ENCODE peak calls at places on chromosomes 13 and 19, in ten cellular contexts. G is bronchial epithelial cell; V is RCC 7860; T is adrenal gland; O is kidney tubule cell; F is NCI-H2081 treated with DMSO at 0.1 percent for 48 hours; R is lung microvascular endothelial cell; U is left cardiac atrium; K is stimulated activated CD4-positive, alpha-beta T cell treated with anti-CD3 and anti-CD28 coated beads, Interleukin-1b, Interleukin-23, amount 100 ng/mL, for 4 hours; A is GM23248. N is an unnamed sample.

GRCh38 chr13:113832204-113832603 is 31.7 kb downstream of the GAS6 start:
- DNase-seq in F (no peak), U (no peak), O (no peak), K (no peak), R (no peak), V (peak; percentile 57), T (no peak), G (no peak), A (no peak), N (no peak)

GRCh38 chr13:43123856-43124255 is 100.5 kb downstream of the DNAJC15 start:
- DNase-seq in K (no peak), F (no peak), V (no peak), T (no peak), G (no peak), A (no peak), O (no peak), R (peak; percentile 68), U (no peak), N (no peak)

GRCh38 chr19:2607712-2608601 is 94.5 kb downstream of the GNG7 start:
- DNase-seq in R (no peak), T (no peak), K (peak; percentile 82), U (no peak), V (no peak), F (no peak), O (no peak), A (no peak), G (no peak), N (peak; percentile 64)

GRCh38 chr19:14496849-14497346 is 971 bp upstream of the GIPC1 start:
- DNase-seq in O (peak; percentile 88), R (no peak), V (peak; percentile 49), U (no peak), A (peak; percentile 49), K (no peak), T (no peak), G (no peak), F (no peak), N (no peak)

GRCh38 chr13:98182589-98182988 is 5.5 kb upstream of the RNF113B start:
- DNase-seq in K (no peak), O (peak; percentile 53), U (no peak), A (peak; percentile 6), T (no peak), G (no peak), R (no peak), V (no peak), F (no peak), N (no peak)

GRCh38 chr19:45607071-45608029 is 5.3 kb upstream of the GPR4 start:
- DNase-seq in O (peak; percentile 70), K (peak; percentile 36), R (peak; percentile 74), G (peak; percentile 44), T (peak; percentile 82), U (peak; percentile 82), V (peak; percentile 33), F (peak; percentile 0), A (peak; percentile 81), N (peak; percentile 9)

GRCh38 chr13:27334774-27335490 is 64.3 kb downstream of the RASL11A start:
- DNase-seq in O (no peak), T (no peak), K (no peak), R (no peak), U (no peak), F (no peak), V (no peak), A (peak; percentile 21), G (no peak), N (no peak)

GRCh38 chr13:98525852-98526512 is 50.9 kb downstream of the STK24 start:
- DNase-seq in T (no peak), U (no peak), R (no peak), F (no peak), K (no peak), O (peak; percentile 59), G (no peak), V (no peak), A (no peak), N (no peak)

GRCh38 chr13:40087021-40088002 is 431.9 kb downstream of the COG6 start:
- DNase-seq in G (peak; percentile 63), V (peak; percentile 8), T (no peak), O (peak; percentile 73), K (no peak), F (no peak), A (no peak), R (no peak), U (no peak), N (no peak)

GRCh38 chr19:49614096-49614857 is 23.3 kb downstream of the PRR12 start:
- DNase-seq in U (no peak), F (no peak), A (peak; percentile 94), T (peak; percentile 62), O (peak; percentile 62), V (peak; percentile 56), G (peak; percentile 87), R (peak; percentile 95), K (no peak), N (no peak)

GRCh38 chr19:44753932-44754742 is 5.6 kb downstream of the BCL3 start:
- DNase-seq in F (no peak), R (peak; percentile 82), T (peak; percentile 91), U (peak; percentile 98), O (peak; percentile 76), V (peak; percentile 52), K (peak; percentile 77), A (peak; percentile 90), G (peak; percentile 71), N (peak; percentile 60)

GRCh38 chr19:6221878-6222746 is 57.7 kb downstream of the MLLT1 start:
- DNase-seq in R (no peak), U (no peak), T (no peak), O (peak; percentile 34), K (no peak), G (no peak), V (no peak), A (no peak), F (no peak), N (no peak)

GRCh38 chr19:40419066-40419612 is 6.0 kb upstream of the PRX start:
- DNase-seq in F (no peak), R (no peak), K (no peak), T (no peak), U (no peak), V (no peak), O (no peak), A (no peak), G (no peak), N (no peak)

GRCh38 chr13:114002771-114003321 is 29.0 kb upstream of the C13orf46 start:
- DNase-seq in F (no peak), T (no peak), K (no peak), A (no peak), V (no peak), U (peak; percentile 17), R (no peak), O (no peak), G (no peak), N (no peak)

GRCh38 chr19:900302-901111 is 7.2 kb downstream of the RNU6-9 start:
- DNase-seq in O (no peak), T (no peak), U (no peak), F (no peak), K (no peak), R (no peak), V (no peak), G (peak; percentile 42), A (no peak), N (no peak)

GRCh38 chr19:21851596-21852345 is 15.8 kb upstream of the ZNF43 start:
- DNase-seq in U (peak; percentile 96), A (peak; percentile 98), F (peak; percentile 79), V (peak; percentile 36), K (peak; percentile 77), O (peak; percentile 96), G (peak; percentile 85), R (peak; percentile 97), T (peak; percentile 97), N (peak; percentile 79)

GRCh38 chr19:46015080-46015960 is 7.5 kb downstream of the PGLYRP1 start:
- DNase-seq in T (peak; percentile 76), F (no peak), R (peak; percentile 38), G (peak; percentile 58), K (peak; percentile 66), O (peak; percentile 82), A (peak; percentile 47), V (no peak), U (peak; percentile 80), N (peak; percentile 42)

GRCh38 chr19:29364224-29364726 is 151.3 kb upstream of the UQCRFS1 start:
- DNase-seq in U (no peak), V (no peak), T (no peak), R (no peak), O (no peak), G (no peak), A (no peak), F (no peak), K (no peak), N (no peak)

GRCh38 chr13:75135325-75135825 is 346.6 kb downstream of the TBC1D4 start:
- DNase-seq in V (peak; percentile 92), T (no peak), O (peak; percentile 89), G (peak; percentile 84), F (no peak), K (no peak), U (no peak), A (peak; percentile 97), R (peak; percentile 81), N (no peak)

GRCh38 chr13:51148952-51149573 is 38.0 kb upstream of the C13orf42 start:
- DNase-seq in R (peak; percentile 62), K (no peak), V (no peak), U (peak; percentile 31), G (peak; percentile 35), A (peak; percentile 75), O (peak; percentile 43), T (peak; percentile 41), F (no peak), N (no peak)

GRCh38 chr19:571127-571974 is 1.0 kb upstream of the BSG start:
- DNase-seq in G (peak; percentile 35), T (peak; percentile 72), O (peak; percentile 63), V (no peak), R (peak; percentile 49), U (no peak), A (peak; percentile 61), F (no peak), K (peak; percentile 31), N (no peak)

GRCh38 chr19:13830761-13831481 is 35.7 kb downstream of the ZSWIM4 start:
- DNase-seq in G (peak; percentile 71), O (no peak), T (no peak), F (no peak), R (peak; percentile 67), K (no peak), A (peak; percentile 77), V (no peak), U (no peak), N (no peak)

GRCh38 chr13:90943961-90944360 is 403.5 kb upstream of the MIR17HG start:
- DNase-seq in U (no peak), V (no peak), T (no peak), F (no peak), O (no peak), A (no peak), R (no peak), G (no peak), K (no peak), N (no peak)

GRCh38 chr19:47257411-47258169 is 1.3 kb downstream of the CCDC9 start:
- DNase-seq in R (no peak), A (no peak), K (no peak), G (no peak), U (peak; percentile 52), F (no peak), V (no peak), O (no peak), T (peak; percentile 99), N (no peak)

GRCh38 chr19:10329555-10329954 is 3.8 kb downstream of the RAVER1 start:
- DNase-seq in T (no peak), O (no peak), R (no peak), K (no peak), A (no peak), U (no peak), F (no peak), G (no peak), V (no peak), N (no peak)

GRCh38 chr19:18150776-18151624 is 2.0 kb upstream of the PIK3R2 start:
- DNase-seq in U (no peak), G (no peak), R (no peak), T (peak; percentile 43), A (no peak), F (no peak), V (no peak), O (no peak), K (no peak), N (no peak)

GRCh38 chr13:40586886-40587285 is 79.6 kb downstream of the FOXO1 start:
- DNase-seq in F (no peak), K (no peak), U (no peak), V (no peak), T (no peak), A (no peak), O (no peak), R (no peak), G (no peak), N (no peak)

GRCh38 chr19:50649433-50650391 is at the start of gene C19orf81:
- DNase-seq in U (no peak), V (no peak), O (no peak), T (no peak), F (no peak), A (peak; percentile 38), K (no peak), G (no peak), R (peak; percentile 13), N (no peak)